ENCODE peak calls at places on chromosomes 6 and 20, in four cellular contexts. B is Right ventricle myocardium superior, P is stromal cell of bone marrow, M is cardiac muscle cell. O is an unnamed sample.
A peak's percentile ranks its signal among the peaks of the same experiment; 100 is the strongest.

GRCh38 chr6:48061630-48062029 is 49.4 kb downstream of the PTCHD4 start:
- DNase-seq in M (no peak), P (peak; percentile 28), B (no peak), O (peak; percentile 41)

GRCh38 chr20:62060631-62061541 is 4.8 kb downstream of the TAF4 start:
- DNase-seq in M (no peak), P (no peak), B (no peak), O (no peak)

GRCh38 chr20:16601019-16601418 is 27.8 kb upstream of the KIF16B start:
- DNase-seq in B (no peak), M (no peak), P (no peak), O (no peak)

GRCh38 chr20:11890331-11891080 is 27.2 kb upstream of the BTBD3 start:
- DNase-seq in B (peak; percentile 94), P (peak; percentile 76), M (peak; percentile 94), O (peak; percentile 72)

GRCh38 chr20:58127731-58128130 is 100.7 kb downstream of the ANKRD60 start:
- DNase-seq in P (no peak), B (no peak), M (no peak), O (no peak)

GRCh38 chr6:3808759-3809514 is 40.2 kb upstream of the FAM50B start:
- DNase-seq in M (no peak), B (peak; percentile 65), P (peak; percentile 75), O (peak; percentile 74)

GRCh38 chr6:137000825-137001224 is 43.9 kb downstream of the IL20RA start:
- DNase-seq in B (no peak), M (no peak), P (no peak), O (no peak)

GRCh38 chr6:15818044-15818443 is 155.2 kb upstream of the DTNBP1 start:
- DNase-seq in M (no peak), P (no peak), B (no peak), O (no peak)

GRCh38 chr6:52352239-52353008 is 9.5 kb upstream of the PAQR8 start:
- DNase-seq in B (no peak), P (peak; percentile 87), M (no peak), O (peak; percentile 88)

GRCh38 chr6:105431226-105431625 is 28.3 kb upstream of the PREP start:
- DNase-seq in M (peak; percentile 64), P (peak; percentile 43), B (no peak), O (peak; percentile 17)

GRCh38 chr6:31180500-31180899 is 10.0 kb upstream of the POU5F1 start:
- DNase-seq in P (peak; percentile 78), M (no peak), B (peak; percentile 82), O (peak; percentile 9)

GRCh38 chr20:40942775-40943174 is 85.8 kb upstream of the TOP1 start:
- DNase-seq in B (no peak), P (no peak), M (no peak), O (no peak)

GRCh38 chr6:169960531-169960890 is 209.1 kb downstream of the ERMARD start:
- DNase-seq in B (no peak), P (no peak), M (no peak), O (no peak)

GRCh38 chr6:158999154-158999668 is 791 bp downstream of the RSPH3 start:
- DNase-seq in M (no peak), B (no peak), P (no peak), O (no peak)

GRCh38 chr6:42042108-42042507 is 8.2 kb upstream of the TAF8 start:
- DNase-seq in M (no peak), B (no peak), P (no peak), O (no peak)

GRCh38 chr6:6333498-6333897 is 13.0 kb upstream of the F13A1 start:
- DNase-seq in M (peak; percentile 46), B (no peak), P (peak; percentile 6), O (no peak)

GRCh38 chr20:14199111-14199510 is 138.3 kb downstream of the FLRT3 start:
- DNase-seq in P (no peak), B (no peak), M (peak; percentile 35), O (no peak)

GRCh38 chr6:24445704-24446103 is 43.0 kb downstream of the MRS2 start:
- DNase-seq in M (no peak), B (no peak), P (no peak), O (no peak)

GRCh38 chr6:112155900-112156299 is 68.5 kb downstream of the FAM229B start:
- DNase-seq in B (no peak), M (no peak), P (no peak), O (no peak)

GRCh38 chr6:113596907-113597583 is 260.1 kb upstream of the MARCKS start:
- DNase-seq in P (peak; percentile 78), M (peak; percentile 20), B (no peak), O (peak; percentile 80)

GRCh38 chr6:12048609-12049008 is 36.5 kb downstream of the HIVEP1 start:
- DNase-seq in M (no peak), P (no peak), B (no peak), O (no peak)

GRCh38 chr20:57622579-57623381 is 2.6 kb upstream of the ZBP1 start:
- DNase-seq in B (peak; percentile 69), M (peak; percentile 59), P (no peak), O (peak; percentile 18)

GRCh38 chr6:72954736-72955135 is 270.6 kb downstream of the KHDC1L start:
- DNase-seq in B (no peak), P (no peak), M (peak; percentile 39), O (no peak)

GRCh38 chr6:22828179-22829062 is 259.1 kb downstream of the HDGFL1 start:
- DNase-seq in P (peak; percentile 75), M (peak; percentile 61), B (no peak), O (peak; percentile 87)

GRCh38 chr6:35044145-35044745 is 96.9 kb downstream of the TCP11 start:
- DNase-seq in P (no peak), B (no peak), M (no peak), O (no peak)

GRCh38 chr20:64082821-64083379 is 1.3 kb downstream of the LKAAEAR1 start:
- DNase-seq in B (no peak), P (no peak), M (no peak), O (no peak)

GRCh38 chr6:85436939-85437495 is 12.9 kb upstream of the NT5E start:
- DNase-seq in P (no peak), B (no peak), M (no peak), O (no peak)

GRCh38 chr6:124607119-124607627 is 355.1 kb upstream of the RNF217 start:
- DNase-seq in P (no peak), B (no peak), M (no peak), O (no peak)

GRCh38 chr6:124798942-124799496 is 163.2 kb upstream of the RNF217 start:
- DNase-seq in B (no peak), P (no peak), M (no peak), O (no peak)

GRCh38 chr20:24134930-24135329 is 146.4 kb upstream of the GGTLC1 start:
- DNase-seq in P (no peak), B (no peak), M (no peak), O (no peak)

GRCh38 chr6:138869343-138869742 is 73.5 kb downstream of the ECT2L start:
- DNase-seq in M (peak; percentile 61), P (no peak), B (peak; percentile 79), O (peak; percentile 16)

GRCh38 chr20:22825076-22825475 is 210.0 kb upstream of the SSTR4 start:
- DNase-seq in P (no peak), B (no peak), M (no peak), O (peak; percentile 43)

GRCh38 chr6:164069352-164070022 is 655.0 kb downstream of the QKI start:
- DNase-seq in B (peak; percentile 82), P (no peak), M (no peak), O (peak; percentile 55)

GRCh38 chr6:84842526-84843161 is 78.2 kb upstream of the TBX18 start:
- DNase-seq in P (peak; percentile 20), M (no peak), B (no peak), O (peak; percentile 76)

GRCh38 chr6:111483736-111484654 is 977 bp upstream of the REV3L start:
- DNase-seq in B (peak; percentile 96), P (peak; percentile 95), M (peak; percentile 91), O (peak; percentile 90)

O was measured in skeletal muscle cell.